ENCODE peak calls at places on chromosomes 7 and 10, in ten cellular contexts. One of them, this sample, is unnamed. For H3K36me3, the result is how much of the 10 kb centered on the place peaks cover.

GRCh38 chr7:139799586-139799985 is 21.8 kb upstream of the HIPK2 start:
- DNase-seq in neural progenitor cell: no peak
- DNase-seq in heart left ventricle: no peak
- DNase-seq in hepatocyte: no peak
- DNase-seq in lower lobe of right lung: no peak
- DNase-seq in tibial artery: no peak
- DNase-seq in Caco-2: no peak
- DNase-seq in naive thymus-derived CD4-positive, alpha-beta T cell: no peak
- DNase-seq in stomach: no peak
- DNase-seq in CD8-positive, alpha-beta T cell: no peak
- DNase-seq in this sample: no peak

GRCh38 chr10:103657061-103657591 is 163.6 kb downstream of the NEURL1 start:
- DNase-seq in heart left ventricle: no peak
- DNase-seq in neural progenitor cell: no peak
- DNase-seq in hepatocyte: no peak
- DNase-seq in tibial artery: no peak
- DNase-seq in stomach: no peak
- DNase-seq in naive thymus-derived CD4-positive, alpha-beta T cell: no peak
- DNase-seq in lower lobe of right lung: no peak
- DNase-seq in CD8-positive, alpha-beta T cell: no peak
- DNase-seq in Caco-2: no peak
- DNase-seq in this sample: no peak

GRCh38 chr10:43940898-43941777 is 292.5 kb upstream of the ZNF32 start:
- DNase-seq in stomach: no peak
- DNase-seq in lower lobe of right lung: no peak
- DNase-seq in neural progenitor cell: no peak
- DNase-seq in naive thymus-derived CD4-positive, alpha-beta T cell: no peak
- DNase-seq in heart left ventricle: no peak
- DNase-seq in hepatocyte: no peak
- DNase-seq in tibial artery: no peak
- DNase-seq in Caco-2: no peak
- DNase-seq in CD8-positive, alpha-beta T cell: peak
- DNase-seq in this sample: no peak

GRCh38 chr10:70053896-70054641 is 1.4 kb downstream of the MACROH2A2 start:
- DNase-seq in heart left ventricle: peak
- DNase-seq in stomach: no peak
- DNase-seq in Caco-2: peak
- DNase-seq in tibial artery: no peak
- DNase-seq in neural progenitor cell: peak
- DNase-seq in hepatocyte: peak
- DNase-seq in naive thymus-derived CD4-positive, alpha-beta T cell: no peak
- DNase-seq in CD8-positive, alpha-beta T cell: no peak
- DNase-seq in lower lobe of right lung: no peak
- DNase-seq in this sample: peak

GRCh38 chr10:71657604-71658348 is 61.8 kb downstream of the C10orf105 start:
- DNase-seq in tibial artery: no peak
- DNase-seq in Caco-2: no peak
- DNase-seq in hepatocyte: no peak
- DNase-seq in CD8-positive, alpha-beta T cell: no peak
- DNase-seq in stomach: no peak
- DNase-seq in naive thymus-derived CD4-positive, alpha-beta T cell: no peak
- DNase-seq in lower lobe of right lung: no peak
- DNase-seq in heart left ventricle: no peak
- DNase-seq in neural progenitor cell: peak
- DNase-seq in this sample: peak

GRCh38 chr10:44801383-44802327 is 109.5 kb upstream of the TMEM72 start:
- DNase-seq in hepatocyte: peak
- DNase-seq in lower lobe of right lung: peak
- DNase-seq in Caco-2: no peak
- DNase-seq in CD8-positive, alpha-beta T cell: no peak
- DNase-seq in tibial artery: peak
- DNase-seq in heart left ventricle: peak
- DNase-seq in stomach: peak
- DNase-seq in naive thymus-derived CD4-positive, alpha-beta T cell: no peak
- DNase-seq in neural progenitor cell: no peak
- DNase-seq in this sample: no peak

GRCh38 chr7:43353902-43354301 is 229.0 kb upstream of the STK17A start:
- DNase-seq in heart left ventricle: no peak
- DNase-seq in Caco-2: no peak
- DNase-seq in hepatocyte: no peak
- DNase-seq in neural progenitor cell: no peak
- DNase-seq in CD8-positive, alpha-beta T cell: no peak
- DNase-seq in tibial artery: no peak
- DNase-seq in lower lobe of right lung: no peak
- DNase-seq in naive thymus-derived CD4-positive, alpha-beta T cell: no peak
- DNase-seq in stomach: no peak
- DNase-seq in this sample: no peak

GRCh38 chr10:114022751-114023150 is 20.9 kb upstream of the ADRB1 start:
- DNase-seq in Caco-2: no peak
- DNase-seq in tibial artery: no peak
- DNase-seq in heart left ventricle: no peak
- DNase-seq in naive thymus-derived CD4-positive, alpha-beta T cell: no peak
- DNase-seq in neural progenitor cell: no peak
- DNase-seq in lower lobe of right lung: no peak
- DNase-seq in CD8-positive, alpha-beta T cell: no peak
- DNase-seq in stomach: no peak
- DNase-seq in hepatocyte: no peak
- DNase-seq in this sample: no peak

GRCh38 chr10:35195361-35196306 is 69.0 kb downstream of the CREM start:
- DNase-seq in Caco-2: peak
- DNase-seq in hepatocyte: peak
- DNase-seq in lower lobe of right lung: no peak
- DNase-seq in tibial artery: peak
- DNase-seq in heart left ventricle: peak
- DNase-seq in neural progenitor cell: peak
- DNase-seq in stomach: peak
- DNase-seq in CD8-positive, alpha-beta T cell: peak
- DNase-seq in naive thymus-derived CD4-positive, alpha-beta T cell: peak
- DNase-seq in this sample: peak

GRCh38 chr10:6110136-6110535 is 21.3 kb downstream of the RBM17 start:
- DNase-seq in stomach: no peak
- DNase-seq in hepatocyte: no peak
- DNase-seq in heart left ventricle: no peak
- DNase-seq in CD8-positive, alpha-beta T cell: no peak
- DNase-seq in neural progenitor cell: no peak
- DNase-seq in lower lobe of right lung: no peak
- DNase-seq in naive thymus-derived CD4-positive, alpha-beta T cell: no peak
- DNase-seq in Caco-2: no peak
- DNase-seq in tibial artery: no peak
- DNase-seq in this sample: no peak
- H3K36me3 ChIP-seq in stomach: half or more
- H3K36me3 ChIP-seq in hepatocyte: under half
- H3K36me3 ChIP-seq in heart left ventricle: under half
- H3K36me3 ChIP-seq in CD8-positive, alpha-beta T cell: half or more
- H3K36me3 ChIP-seq in neural progenitor cell: under half
- H3K36me3 ChIP-seq in lower lobe of right lung: half or more
- H3K36me3 ChIP-seq in naive thymus-derived CD4-positive, alpha-beta T cell: under half
- H3K36me3 ChIP-seq in Caco-2: under half
- H3K36me3 ChIP-seq in tibial artery: half or more
- H3K36me3 ChIP-seq in this sample: under half

GRCh38 chr10:61951144-61951483 is 49.6 kb downstream of the ARID5B start:
- DNase-seq in tibial artery: no peak
- DNase-seq in Caco-2: no peak
- DNase-seq in CD8-positive, alpha-beta T cell: no peak
- DNase-seq in lower lobe of right lung: no peak
- DNase-seq in neural progenitor cell: no peak
- DNase-seq in naive thymus-derived CD4-positive, alpha-beta T cell: no peak
- DNase-seq in heart left ventricle: no peak
- DNase-seq in stomach: no peak
- DNase-seq in hepatocyte: no peak
- DNase-seq in this sample: no peak
- H3K36me3 ChIP-seq in tibial artery: under half
- H3K36me3 ChIP-seq in Caco-2: under half
- H3K36me3 ChIP-seq in CD8-positive, alpha-beta T cell: under half
- H3K36me3 ChIP-seq in lower lobe of right lung: under half
- H3K36me3 ChIP-seq in neural progenitor cell: under half
- H3K36me3 ChIP-seq in naive thymus-derived CD4-positive, alpha-beta T cell: under half
- H3K36me3 ChIP-seq in heart left ventricle: under half
- H3K36me3 ChIP-seq in stomach: under half
- H3K36me3 ChIP-seq in hepatocyte: under half
- H3K36me3 ChIP-seq in this sample: under half

GRCh38 chr10:79300711-79301110 is 46.6 kb upstream of the PPIF start:
- DNase-seq in neural progenitor cell: no peak
- DNase-seq in naive thymus-derived CD4-positive, alpha-beta T cell: no peak
- DNase-seq in stomach: no peak
- DNase-seq in heart left ventricle: no peak
- DNase-seq in CD8-positive, alpha-beta T cell: no peak
- DNase-seq in lower lobe of right lung: no peak
- DNase-seq in tibial artery: no peak
- DNase-seq in Caco-2: no peak
- DNase-seq in hepatocyte: no peak
- DNase-seq in this sample: no peak

GRCh38 chr10:79296431-79296830 is 50.8 kb upstream of the PPIF start:
- DNase-seq in CD8-positive, alpha-beta T cell: no peak
- DNase-seq in tibial artery: no peak
- DNase-seq in lower lobe of right lung: no peak
- DNase-seq in heart left ventricle: no peak
- DNase-seq in hepatocyte: no peak
- DNase-seq in neural progenitor cell: no peak
- DNase-seq in naive thymus-derived CD4-positive, alpha-beta T cell: no peak
- DNase-seq in stomach: no peak
- DNase-seq in Caco-2: no peak
- DNase-seq in this sample: no peak

GRCh38 chr10:79301754-79302530 is 45.3 kb upstream of the PPIF start:
- DNase-seq in neural progenitor cell: no peak
- DNase-seq in lower lobe of right lung: no peak
- DNase-seq in naive thymus-derived CD4-positive, alpha-beta T cell: no peak
- DNase-seq in CD8-positive, alpha-beta T cell: no peak
- DNase-seq in heart left ventricle: no peak
- DNase-seq in stomach: no peak
- DNase-seq in hepatocyte: no peak
- DNase-seq in tibial artery: no peak
- DNase-seq in Caco-2: no peak
- DNase-seq in this sample: no peak

GRCh38 chr10:79298403-79299244 is 48.6 kb upstream of the PPIF start:
- DNase-seq in heart left ventricle: peak
- DNase-seq in lower lobe of right lung: no peak
- DNase-seq in stomach: peak
- DNase-seq in tibial artery: peak
- DNase-seq in CD8-positive, alpha-beta T cell: peak
- DNase-seq in neural progenitor cell: no peak
- DNase-seq in hepatocyte: peak
- DNase-seq in Caco-2: peak
- DNase-seq in naive thymus-derived CD4-positive, alpha-beta T cell: no peak
- DNase-seq in this sample: no peak

DNA sequence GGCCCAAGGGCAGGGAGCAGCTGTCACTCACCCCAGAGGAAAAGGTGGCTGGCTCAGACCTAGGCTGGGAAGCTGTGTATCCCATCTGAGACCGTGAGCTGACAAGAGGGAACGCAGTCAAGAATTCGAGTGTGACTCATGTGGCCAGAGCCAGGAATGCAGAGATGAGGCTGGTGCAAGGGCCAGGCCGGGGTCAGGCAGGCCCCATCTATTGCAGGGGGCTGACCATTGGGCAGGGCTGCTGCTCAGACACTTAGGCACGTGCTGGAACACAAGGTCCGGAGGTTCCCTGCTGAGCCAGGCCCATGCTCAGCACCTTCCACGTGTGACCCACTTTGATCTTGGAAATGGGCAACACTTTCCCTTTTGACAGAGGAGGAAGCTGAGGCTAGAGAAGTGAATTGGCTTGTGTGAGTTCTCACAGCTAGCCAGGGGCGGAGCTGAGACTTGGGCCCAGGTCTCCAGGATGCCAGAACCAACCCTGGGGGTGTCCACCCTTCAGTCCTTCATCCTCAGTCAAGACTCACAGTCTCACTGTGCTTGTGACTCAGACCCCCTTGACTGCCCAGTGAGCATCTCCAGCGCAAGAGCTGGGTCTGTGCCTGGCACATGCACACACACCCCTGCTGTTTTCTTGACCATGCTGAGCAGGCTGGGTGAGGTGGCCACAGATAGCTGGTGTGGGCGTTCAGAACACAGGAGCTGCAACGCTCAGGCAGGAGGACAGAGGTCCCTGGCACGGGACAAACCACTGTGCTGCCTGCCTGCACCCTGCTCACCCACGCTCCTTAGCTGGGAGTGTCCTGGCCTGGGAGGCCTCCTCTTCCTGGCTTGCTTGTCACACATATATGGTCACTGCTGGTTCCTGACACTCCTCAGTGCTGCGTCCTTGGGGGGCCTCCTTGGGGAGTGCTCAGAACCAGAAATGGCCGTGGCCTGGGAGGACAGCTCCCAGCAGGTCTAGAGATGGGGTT is 47.6 kb upstream of the PPIF start:
- DNase-seq in heart left ventricle: no peak
- DNase-seq in lower lobe of right lung: no peak
- DNase-seq in tibial artery: peak
- DNase-seq in hepatocyte: no peak
- DNase-seq in Caco-2: no peak
- DNase-seq in neural progenitor cell: no peak
- DNase-seq in CD8-positive, alpha-beta T cell: no peak
- DNase-seq in naive thymus-derived CD4-positive, alpha-beta T cell: no peak
- DNase-seq in stomach: no peak
- DNase-seq in this sample: no peak
- H3K36me3 ChIP-seq in heart left ventricle: half or more
- H3K36me3 ChIP-seq in lower lobe of right lung: half or more
- H3K36me3 ChIP-seq in tibial artery: half or more
- H3K36me3 ChIP-seq in hepatocyte: under half
- H3K36me3 ChIP-seq in Caco-2: under half
- H3K36me3 ChIP-seq in neural progenitor cell: under half
- H3K36me3 ChIP-seq in CD8-positive, alpha-beta T cell: under half
- H3K36me3 ChIP-seq in naive thymus-derived CD4-positive, alpha-beta T cell: under half
- H3K36me3 ChIP-seq in stomach: half or more
- H3K36me3 ChIP-seq in this sample: under half

GRCh38 chr7:23332881-23333612 is 33.9 kb downstream of the MALSU1 start:
- DNase-seq in naive thymus-derived CD4-positive, alpha-beta T cell: no peak
- DNase-seq in stomach: no peak
- DNase-seq in lower lobe of right lung: no peak
- DNase-seq in heart left ventricle: peak
- DNase-seq in Caco-2: no peak
- DNase-seq in neural progenitor cell: no peak
- DNase-seq in CD8-positive, alpha-beta T cell: no peak
- DNase-seq in hepatocyte: no peak
- DNase-seq in tibial artery: no peak
- DNase-seq in this sample: no peak

GRCh38 chr7:23334482-23335056 is 35.4 kb downstream of the MALSU1 start:
- DNase-seq in heart left ventricle: peak
- DNase-seq in neural progenitor cell: no peak
- DNase-seq in lower lobe of right lung: no peak
- DNase-seq in hepatocyte: peak
- DNase-seq in stomach: peak
- DNase-seq in naive thymus-derived CD4-positive, alpha-beta T cell: no peak
- DNase-seq in CD8-positive, alpha-beta T cell: no peak
- DNase-seq in Caco-2: peak
- DNase-seq in tibial artery: no peak
- DNase-seq in this sample: no peak

GRCh38 chr7:23333671-23334246 is 34.6 kb downstream of the MALSU1 start:
- DNase-seq in Caco-2: no peak
- DNase-seq in naive thymus-derived CD4-positive, alpha-beta T cell: no peak
- DNase-seq in CD8-positive, alpha-beta T cell: no peak
- DNase-seq in tibial artery: no peak
- DNase-seq in lower lobe of right lung: no peak
- DNase-seq in neural progenitor cell: no peak
- DNase-seq in heart left ventricle: peak
- DNase-seq in stomach: no peak
- DNase-seq in hepatocyte: peak
- DNase-seq in this sample: no peak

GRCh38 chr7:23332193-23332592 is 33.1 kb downstream of the MALSU1 start:
- DNase-seq in heart left ventricle: no peak
- DNase-seq in Caco-2: no peak
- DNase-seq in CD8-positive, alpha-beta T cell: no peak
- DNase-seq in lower lobe of right lung: no peak
- DNase-seq in stomach: no peak
- DNase-seq in naive thymus-derived CD4-positive, alpha-beta T cell: no peak
- DNase-seq in hepatocyte: no peak
- DNase-seq in tibial artery: no peak
- DNase-seq in neural progenitor cell: no peak
- DNase-seq in this sample: no peak

GRCh38 chr7:23331132-23331531 is 32.0 kb downstream of the MALSU1 start:
- DNase-seq in CD8-positive, alpha-beta T cell: no peak
- DNase-seq in Caco-2: no peak
- DNase-seq in tibial artery: no peak
- DNase-seq in naive thymus-derived CD4-positive, alpha-beta T cell: no peak
- DNase-seq in stomach: no peak
- DNase-seq in lower lobe of right lung: no peak
- DNase-seq in hepatocyte: no peak
- DNase-seq in neural progenitor cell: no peak
- DNase-seq in heart left ventricle: no peak
- DNase-seq in this sample: no peak
- H3K36me3 ChIP-seq in CD8-positive, alpha-beta T cell: under half
- H3K36me3 ChIP-seq in Caco-2: under half
- H3K36me3 ChIP-seq in tibial artery: under half
- H3K36me3 ChIP-seq in naive thymus-derived CD4-positive, alpha-beta T cell: under half
- H3K36me3 ChIP-seq in stomach: under half
- H3K36me3 ChIP-seq in lower lobe of right lung: under half
- H3K36me3 ChIP-seq in hepatocyte: under half
- H3K36me3 ChIP-seq in neural progenitor cell: under half
- H3K36me3 ChIP-seq in heart left ventricle: under half
- H3K36me3 ChIP-seq in this sample: under half